ENCODE peak calls at places on chromosomes 7 and 10, in five cellular contexts. One of them, this sample, is unnamed.

GRCh38 chr7:106111671-106112117 is 418 bp downstream of the SYPL1 start:
- DNase-seq in bronchial epithelial cell: peak
- DNase-seq in Karpas-422: peak
- DNase-seq in IMR-90: no peak
- DNase-seq in lower lobe of right lung: peak
- DNase-seq in this sample: no peak

GRCh38 chr10:34249634-34250033 is 565.5 kb downstream of the PARD3 start:
- DNase-seq in lower lobe of right lung: no peak
- DNase-seq in IMR-90: no peak
- DNase-seq in Karpas-422: no peak
- DNase-seq in bronchial epithelial cell: no peak
- DNase-seq in this sample: peak

GRCh38 chr10:92027141-92027540 is 103.6 kb downstream of the BTAF1 start:
- DNase-seq in lower lobe of right lung: no peak
- DNase-seq in IMR-90: peak
- DNase-seq in bronchial epithelial cell: peak
- DNase-seq in Karpas-422: no peak
- DNase-seq in this sample: no peak

GRCh38 chr7:74312418-74313021 is 23.3 kb downstream of the CLIP2 start:
- DNase-seq in lower lobe of right lung: no peak
- DNase-seq in bronchial epithelial cell: peak
- DNase-seq in IMR-90: no peak
- DNase-seq in Karpas-422: no peak
- DNase-seq in this sample: no peak

GRCh38 chr10:6737758-6738463 is 157.8 kb upstream of the PRKCQ start:
- DNase-seq in IMR-90: peak
- DNase-seq in Karpas-422: no peak
- DNase-seq in lower lobe of right lung: no peak
- DNase-seq in bronchial epithelial cell: peak
- DNase-seq in this sample: no peak

GRCh38 chr10:48478469-48478868 is 126.4 kb downstream of the ARHGAP22 start:
- DNase-seq in Karpas-422: no peak
- DNase-seq in IMR-90: no peak
- DNase-seq in bronchial epithelial cell: no peak
- DNase-seq in lower lobe of right lung: no peak
- DNase-seq in this sample: no peak

GRCh38 chr7:44391746-44392617 is 66.6 kb upstream of the CAMK2B start:
- DNase-seq in IMR-90: no peak
- DNase-seq in bronchial epithelial cell: no peak
- DNase-seq in Karpas-422: no peak
- DNase-seq in lower lobe of right lung: no peak
- DNase-seq in this sample: no peak

GRCh38 chr7:23594879-23595604 is 2.1 kb upstream of the CCDC126 start:
- DNase-seq in bronchial epithelial cell: peak
- DNase-seq in lower lobe of right lung: no peak
- DNase-seq in Karpas-422: peak
- DNase-seq in IMR-90: no peak
- DNase-seq in this sample: peak

GRCh38 chr10:69088471-69088769 is 517 bp downstream of the SRGN start:
- DNase-seq in lower lobe of right lung: no peak
- DNase-seq in Karpas-422: no peak
- DNase-seq in bronchial epithelial cell: no peak
- DNase-seq in IMR-90: no peak
- DNase-seq in this sample: peak

GRCh38 chr7:106205621-106206222 is 79.1 kb downstream of the NAMPT start:
- DNase-seq in Karpas-422: no peak
- DNase-seq in lower lobe of right lung: no peak
- DNase-seq in IMR-90: peak
- DNase-seq in bronchial epithelial cell: peak
- DNase-seq in this sample: peak

GRCh38 chr10:17644485-17644964 is 574 bp downstream of the STAM start:
- DNase-seq in Karpas-422: peak
- DNase-seq in bronchial epithelial cell: peak
- DNase-seq in lower lobe of right lung: no peak
- DNase-seq in IMR-90: peak
- DNase-seq in this sample: peak

GRCh38 chr7:15007507-15007906 is 105.0 kb upstream of the DGKB start:
- DNase-seq in IMR-90: no peak
- DNase-seq in lower lobe of right lung: no peak
- DNase-seq in Karpas-422: peak
- DNase-seq in bronchial epithelial cell: peak
- DNase-seq in this sample: peak

GRCh38 chr10:11242443-11243386 is 225.0 kb downstream of the CELF2 start:
- DNase-seq in Karpas-422: peak
- DNase-seq in IMR-90: peak
- DNase-seq in bronchial epithelial cell: no peak
- DNase-seq in lower lobe of right lung: no peak
- DNase-seq in this sample: peak

GRCh38 chr7:123715198-123715597 is 33.6 kb downstream of the WASL start:
- DNase-seq in Karpas-422: no peak
- DNase-seq in bronchial epithelial cell: peak
- DNase-seq in lower lobe of right lung: no peak
- DNase-seq in IMR-90: peak
- DNase-seq in this sample: no peak

GRCh38 chr7:134613623-134614347 is 32.9 kb upstream of the BPGM start:
- DNase-seq in lower lobe of right lung: no peak
- DNase-seq in bronchial epithelial cell: peak
- DNase-seq in IMR-90: peak
- DNase-seq in Karpas-422: no peak
- DNase-seq in this sample: no peak

GRCh38 chr10:35355971-35356724 is 19.8 kb downstream of the CCNY start:
- DNase-seq in lower lobe of right lung: no peak
- DNase-seq in bronchial epithelial cell: no peak
- DNase-seq in Karpas-422: no peak
- DNase-seq in IMR-90: no peak
- DNase-seq in this sample: peak

GRCh38 chr7:83161186-83161585 is 1.5 kb downstream of the PCLO start:
- DNase-seq in Karpas-422: no peak
- DNase-seq in lower lobe of right lung: no peak
- DNase-seq in IMR-90: no peak
- DNase-seq in bronchial epithelial cell: peak
- DNase-seq in this sample: no peak

GRCh38 chr7:83159731-83160130 is 3.0 kb downstream of the PCLO start:
- DNase-seq in Karpas-422: no peak
- DNase-seq in IMR-90: no peak
- DNase-seq in lower lobe of right lung: no peak
- DNase-seq in bronchial epithelial cell: no peak
- DNase-seq in this sample: no peak

GRCh38 chr7:83166781-83167180 is 4.1 kb upstream of the PCLO start:
- DNase-seq in Karpas-422: no peak
- DNase-seq in lower lobe of right lung: no peak
- DNase-seq in bronchial epithelial cell: no peak
- DNase-seq in IMR-90: no peak
- DNase-seq in this sample: no peak

GRCh38 chr7:83162402-83163256 is at the start of gene PCLO:
- DNase-seq in bronchial epithelial cell: peak
- DNase-seq in lower lobe of right lung: peak
- DNase-seq in Karpas-422: no peak
- DNase-seq in IMR-90: peak
- DNase-seq in this sample: peak

GRCh38 chr7:83161851-83162401 is 758 bp downstream of the PCLO start:
- DNase-seq in IMR-90: no peak
- DNase-seq in bronchial epithelial cell: no peak
- DNase-seq in Karpas-422: no peak
- DNase-seq in lower lobe of right lung: no peak
- DNase-seq in this sample: no peak
- H3K4me3 ChIP-seq in IMR-90: no peak
- H3K4me3 ChIP-seq in bronchial epithelial cell: peak
- H3K4me3 ChIP-seq in Karpas-422: no peak
- H3K4me3 ChIP-seq in lower lobe of right lung: peak
- H3K4me3 ChIP-seq in this sample: peak

DNA sequence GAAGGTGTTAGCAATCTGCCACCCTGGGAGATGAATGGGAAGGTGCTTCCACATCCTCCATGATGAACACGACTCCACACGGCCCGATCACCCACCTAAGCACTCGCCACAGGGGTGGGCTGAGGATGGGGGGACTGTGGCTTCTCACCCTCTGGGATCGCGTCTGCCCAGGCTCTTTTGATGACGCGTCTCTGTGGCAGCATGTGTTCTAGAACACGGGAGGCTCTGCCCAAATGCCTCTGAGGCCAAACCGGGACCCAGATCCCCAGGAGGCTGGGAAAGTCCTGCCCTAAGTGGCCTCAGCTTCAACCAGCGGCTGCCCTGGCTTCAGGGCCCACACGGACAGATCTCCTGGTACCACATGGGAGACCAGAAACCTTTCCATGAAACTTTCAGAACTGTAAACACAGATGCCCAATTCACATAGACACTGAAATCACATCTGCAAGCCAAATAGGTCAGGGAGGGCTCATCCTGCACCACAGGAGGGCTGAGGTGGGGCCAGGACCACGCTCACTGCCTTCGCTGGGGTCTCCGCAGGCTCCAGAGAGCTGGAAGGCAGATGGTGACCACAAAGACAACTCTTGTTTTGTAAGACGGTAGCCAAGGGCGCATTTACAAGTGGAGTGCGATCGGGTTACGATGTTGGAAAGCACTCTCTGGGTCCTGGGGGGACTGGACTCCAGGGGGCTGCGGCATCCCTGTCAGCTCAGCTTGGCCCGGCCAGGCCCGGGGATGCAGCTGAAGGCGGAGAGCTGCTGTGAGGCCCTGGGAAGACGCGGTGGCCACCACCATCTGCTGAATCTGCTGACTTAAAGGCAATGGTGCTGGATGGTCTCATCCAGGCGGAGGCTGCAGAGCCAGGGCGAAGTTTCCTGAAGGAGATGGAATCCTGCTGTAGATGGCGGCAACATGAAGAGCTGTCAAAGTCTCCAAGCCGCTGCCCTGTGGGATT is 200.5 kb downstream of the PTPRN2 start:
- DNase-seq in lower lobe of right lung: peak
- DNase-seq in bronchial epithelial cell: no peak
- DNase-seq in Karpas-422: no peak
- DNase-seq in IMR-90: no peak
- DNase-seq in this sample: no peak
- H3K4me3 ChIP-seq in lower lobe of right lung: no peak
- H3K4me3 ChIP-seq in bronchial epithelial cell: no peak
- H3K4me3 ChIP-seq in Karpas-422: no peak
- H3K4me3 ChIP-seq in IMR-90: no peak
- H3K4me3 ChIP-seq in this sample: no peak

GRCh38 chr10:98269435-98269912 is 1.5 kb upstream of the LOXL4 start:
- DNase-seq in lower lobe of right lung: peak
- DNase-seq in Karpas-422: no peak
- DNase-seq in bronchial epithelial cell: peak
- DNase-seq in IMR-90: peak
- DNase-seq in this sample: no peak

GRCh38 chr10:98266647-98267046 is 1.3 kb downstream of the LOXL4 start:
- DNase-seq in Karpas-422: no peak
- DNase-seq in IMR-90: no peak
- DNase-seq in bronchial epithelial cell: no peak
- DNase-seq in lower lobe of right lung: no peak
- DNase-seq in this sample: no peak

GRCh38 chr10:98267069-98267893 is 713 bp downstream of the LOXL4 start:
- DNase-seq in IMR-90: no peak
- DNase-seq in bronchial epithelial cell: no peak
- DNase-seq in lower lobe of right lung: no peak
- DNase-seq in Karpas-422: no peak
- DNase-seq in this sample: no peak

GRCh38 chr10:98268694-98269386 is 846 bp upstream of the LOXL4 start:
- DNase-seq in IMR-90: no peak
- DNase-seq in bronchial epithelial cell: peak
- DNase-seq in Karpas-422: no peak
- DNase-seq in lower lobe of right lung: no peak
- DNase-seq in this sample: no peak

DNA sequence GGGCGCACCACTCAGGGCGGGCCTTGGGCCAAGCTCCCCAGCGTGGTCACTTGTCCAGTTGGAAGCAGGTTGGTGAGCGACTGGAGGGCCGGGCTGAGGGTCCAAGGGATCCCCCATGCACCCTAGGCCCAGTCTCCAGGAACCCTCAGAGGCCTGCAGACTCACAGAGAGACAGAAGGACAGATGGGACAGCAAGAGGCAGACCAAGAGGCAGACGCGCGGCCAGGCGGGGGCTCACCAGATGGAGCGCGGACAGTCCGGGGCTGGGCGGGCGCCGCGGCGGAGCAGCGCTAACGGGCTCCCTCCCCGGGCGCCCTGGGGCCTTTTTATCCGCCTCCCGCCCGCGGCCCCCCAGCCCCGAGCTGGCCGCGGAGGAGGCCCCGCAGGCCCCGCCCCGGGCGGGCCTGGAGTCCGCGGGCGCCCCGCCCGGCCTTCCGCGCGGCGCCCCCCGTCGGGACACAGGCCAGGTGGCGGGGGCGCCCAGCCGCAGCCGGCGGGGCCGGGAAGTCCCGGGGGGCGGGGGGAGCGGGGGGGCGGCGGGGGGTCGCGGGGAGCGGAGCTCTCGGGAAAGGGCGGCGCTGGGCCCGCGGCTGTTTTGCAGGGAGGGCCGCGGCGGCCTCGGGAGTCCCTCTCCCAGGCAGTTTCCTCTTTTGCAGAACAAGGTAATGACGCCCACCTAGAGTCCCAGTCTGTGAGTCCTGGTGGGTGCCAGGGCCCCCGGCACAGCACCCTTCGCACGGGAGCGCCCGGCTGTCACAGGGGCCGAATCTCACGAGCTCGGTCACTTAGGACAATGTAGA is at the start of gene LOXL4:
- DNase-seq in IMR-90: no peak
- DNase-seq in Karpas-422: no peak
- DNase-seq in lower lobe of right lung: no peak
- DNase-seq in bronchial epithelial cell: no peak
- DNase-seq in this sample: no peak
- H3K4me3 ChIP-seq in IMR-90: peak
- H3K4me3 ChIP-seq in Karpas-422: no peak
- H3K4me3 ChIP-seq in lower lobe of right lung: peak
- H3K4me3 ChIP-seq in bronchial epithelial cell: peak
- H3K4me3 ChIP-seq in this sample: no peak

GRCh38 chr10:5449823-5450222 is 37.5 kb downstream of the NET1 start:
- DNase-seq in Karpas-422: no peak
- DNase-seq in IMR-90: peak
- DNase-seq in bronchial epithelial cell: peak
- DNase-seq in lower lobe of right lung: no peak
- DNase-seq in this sample: no peak

GRCh38 chr10:5450605-5451384 is 38.4 kb downstream of the NET1 start:
- DNase-seq in Karpas-422: no peak
- DNase-seq in lower lobe of right lung: no peak
- DNase-seq in bronchial epithelial cell: no peak
- DNase-seq in IMR-90: no peak
- DNase-seq in this sample: no peak

GRCh38 chr10:5447611-5448071 is 35.3 kb downstream of the NET1 start:
- DNase-seq in lower lobe of right lung: no peak
- DNase-seq in bronchial epithelial cell: peak
- DNase-seq in IMR-90: peak
- DNase-seq in Karpas-422: peak
- DNase-seq in this sample: peak

GRCh38 chr10:5448333-5449048 is 36.1 kb downstream of the NET1 start:
- DNase-seq in IMR-90: no peak
- DNase-seq in lower lobe of right lung: no peak
- DNase-seq in bronchial epithelial cell: no peak
- DNase-seq in Karpas-422: no peak
- DNase-seq in this sample: no peak

DNA sequence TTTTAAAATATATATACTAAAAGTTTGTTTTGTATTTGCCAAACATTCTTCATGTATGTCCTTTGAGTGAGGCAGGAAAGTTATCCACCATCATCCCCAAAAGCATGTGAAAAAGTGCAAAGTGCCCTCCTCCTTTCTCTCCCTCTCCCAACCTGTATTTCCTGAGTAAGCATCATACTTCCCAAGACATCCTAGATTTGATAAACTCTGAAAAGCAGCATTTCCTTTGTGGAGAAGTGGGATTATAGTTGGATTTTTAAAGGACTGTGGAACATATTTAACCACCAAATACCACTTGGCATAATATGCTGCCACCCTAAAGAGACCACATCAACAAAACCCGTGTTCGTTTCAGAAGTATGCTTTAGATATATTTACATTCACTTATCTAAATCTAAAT is 36.9 kb downstream of the NET1 start:
- DNase-seq in lower lobe of right lung: no peak
- DNase-seq in Karpas-422: no peak
- DNase-seq in bronchial epithelial cell: no peak
- DNase-seq in IMR-90: no peak
- DNase-seq in this sample: no peak
- H3K4me3 ChIP-seq in lower lobe of right lung: peak
- H3K4me3 ChIP-seq in Karpas-422: no peak
- H3K4me3 ChIP-seq in bronchial epithelial cell: peak
- H3K4me3 ChIP-seq in IMR-90: peak
- H3K4me3 ChIP-seq in this sample: no peak

This sample was measured in GM12865.